ENCODE peak calls at places on chromosomes 4 and X, in seven cellular contexts. L, X, R, O, V, I and K are unnamed samples.

GRCh38 chrX:47743504-47743903 is 84.5 kb upstream of the UXT start:
- DNase-seq in L (peak), X (no peak), R (no peak), O (no peak), V (no peak), I (no peak), K (no peak)

GRCh38 chrX:46759645-46759974 is 692 bp upstream of the SLC9A7 start:
- DNase-seq in L (no peak), X (no peak), R (peak), O (no peak), V (no peak), I (no peak), K (no peak)

GRCh38 chr4:174378951-174379350 is 95.2 kb downstream of the CEP44 start:
- DNase-seq in L (no peak), X (no peak), R (no peak), O (no peak), V (no peak), I (no peak), K (no peak)

GRCh38 chr4:25524616-25525146 is 131.0 kb upstream of the SLC34A2 start:
- DNase-seq in L (no peak), X (no peak), R (peak), O (no peak), V (no peak), I (no peak), K (no peak)

GRCh38 chrX:78455901-78456300 is 128.5 kb upstream of the CYSLTR1 start:
- DNase-seq in L (no peak), X (no peak), R (no peak), O (no peak), V (no peak), I (no peak), K (no peak)

GRCh38 chr4:54498661-54499111 is 159.1 kb upstream of the KIT start:
- DNase-seq in L (peak), X (no peak), R (peak), O (no peak), V (no peak), I (no peak), K (no peak)

GRCh38 chr4:81650871-81651270 is 179.2 kb upstream of the RASGEF1B start:
- DNase-seq in L (peak), X (no peak), R (no peak), O (peak), V (no peak), I (no peak), K (no peak)

GRCh38 chr4:185238261-185238681 is 28.9 kb downstream of the SNX25 start:
- DNase-seq in L (peak), X (no peak), R (no peak), O (no peak), V (no peak), I (no peak), K (no peak)

GRCh38 chr4:117093581-117093980 is 8.2 kb upstream of the TRAM1L1 start:
- DNase-seq in L (no peak), X (no peak), R (no peak), O (no peak), V (no peak), I (no peak), K (no peak)

GRCh38 chrX:140822184-140822583 is 112.6 kb downstream of the LINC00632 start:
- DNase-seq in L (no peak), X (no peak), R (no peak), O (no peak), V (no peak), I (no peak), K (no peak)

GRCh38 chr4:108644237-108644636 is 6.2 kb upstream of the OSTC start:
- DNase-seq in L (peak), X (no peak), R (peak), O (no peak), V (no peak), I (no peak), K (no peak)

GRCh38 chr4:2822461-2823300 is 21.0 kb upstream of the ADD1 start:
- DNase-seq in L (no peak), X (no peak), R (no peak), O (no peak), V (no peak), I (no peak), K (no peak)

GRCh38 chr4:112951362-112951962 is 98.0 kb upstream of the ANK2 start:
- DNase-seq in L (peak), X (no peak), R (peak), O (peak), V (no peak), I (no peak), K (no peak)

GRCh38 chr4:179071120-179071519 is 1628.9 kb upstream of the AGA start:
- DNase-seq in L (no peak), X (no peak), R (no peak), O (no peak), V (no peak), I (no peak), K (no peak)

GRCh38 chr4:1611501-1611870 is 72.6 kb downstream of the FAM53A start:
- DNase-seq in L (no peak), X (no peak), R (no peak), O (no peak), V (no peak), I (no peak), K (no peak)

GRCh38 chrX:13669246-13669689 is 16.3 kb downstream of the TCEANC start:
- DNase-seq in L (peak), X (peak), R (peak), O (no peak), V (no peak), I (peak), K (no peak)

GRCh38 chr4:88211473-88212252 is 53.2 kb upstream of the ABCG2 start:
- DNase-seq in L (peak), X (peak), R (peak), O (peak), V (peak), I (no peak), K (peak)

GRCh38 chrX:148878371-148878770 is 378.0 kb downstream of the AFF2 start:
- DNase-seq in L (peak), X (no peak), R (no peak), O (no peak), V (no peak), I (no peak), K (no peak)